ENCODE peak calls at places on chromosomes 1 and 21, in four cellular contexts. One of them, this sample, is unnamed.

GRCh38 chr1:19325958-19326747 is 14.0 kb downstream of the SLC66A1 start:
- DNase-seq in GM12865: no peak
- DNase-seq in RCC 7860: no peak
- DNase-seq in C1 segment of cervical spinal cord: no peak
- DNase-seq in this sample: no peak

GRCh38 chr1:179156026-179156425 is 73.5 kb downstream of the ABL2 start:
- DNase-seq in RCC 7860: no peak
- DNase-seq in C1 segment of cervical spinal cord: no peak
- DNase-seq in GM12865: no peak
- DNase-seq in this sample: no peak

GRCh38 chr21:46188226-46189212 is 4.3 kb upstream of the SPATC1L start:
- DNase-seq in C1 segment of cervical spinal cord: peak
- DNase-seq in RCC 7860: peak
- DNase-seq in GM12865: no peak
- DNase-seq in this sample: no peak

GRCh38 chr1:36894824-36895223 is 139.5 kb downstream of the GRIK3 start:
- DNase-seq in C1 segment of cervical spinal cord: no peak
- DNase-seq in GM12865: no peak
- DNase-seq in RCC 7860: no peak
- DNase-seq in this sample: no peak

GRCh38 chr1:188367669-188368068 is 1538.9 kb downstream of the PLA2G4A start:
- DNase-seq in C1 segment of cervical spinal cord: no peak
- DNase-seq in GM12865: no peak
- DNase-seq in RCC 7860: no peak
- DNase-seq in this sample: no peak

GRCh38 chr1:67555487-67556296 is 125.5 kb upstream of the SERBP1 start:
- DNase-seq in GM12865: no peak
- DNase-seq in RCC 7860: no peak
- DNase-seq in C1 segment of cervical spinal cord: no peak
- DNase-seq in this sample: no peak

GRCh38 chr1:152188673-152189591 is 29.9 kb upstream of the RPTN start:
- DNase-seq in RCC 7860: peak
- DNase-seq in C1 segment of cervical spinal cord: peak
- DNase-seq in GM12865: peak
- DNase-seq in this sample: peak

GRCh38 chr1:10784998-10785854 is 11.2 kb downstream of the CASZ1 start:
- DNase-seq in RCC 7860: no peak
- DNase-seq in GM12865: no peak
- DNase-seq in C1 segment of cervical spinal cord: no peak
- DNase-seq in this sample: no peak

GRCh38 chr1:67722292-67722944 is 37.4 kb downstream of the GADD45A start:
- DNase-seq in C1 segment of cervical spinal cord: no peak
- DNase-seq in RCC 7860: no peak
- DNase-seq in GM12865: no peak
- DNase-seq in this sample: no peak

GRCh38 chr1:153626929-153627796 is at the start of gene S100A13:
- DNase-seq in RCC 7860: peak
- DNase-seq in GM12865: no peak
- DNase-seq in C1 segment of cervical spinal cord: peak
- DNase-seq in this sample: no peak

GRCh38 chr1:16612332-16613172 is 812 bp downstream of the NBPF1 start:
- DNase-seq in GM12865: no peak
- DNase-seq in RCC 7860: peak
- DNase-seq in C1 segment of cervical spinal cord: peak
- DNase-seq in this sample: peak

GRCh38 chr1:212525479-212526110 is 83.0 kb upstream of the ATF3 start:
- DNase-seq in GM12865: no peak
- DNase-seq in C1 segment of cervical spinal cord: no peak
- DNase-seq in RCC 7860: peak
- DNase-seq in this sample: no peak

GRCh38 chr1:66275083-66275482 is 258.9 kb upstream of the SGIP1 start:
- DNase-seq in C1 segment of cervical spinal cord: no peak
- DNase-seq in GM12865: no peak
- DNase-seq in RCC 7860: no peak
- DNase-seq in this sample: no peak

GRCh38 chr1:29682918-29683314 is 446.6 kb downstream of the PTPRU start:
- DNase-seq in RCC 7860: no peak
- DNase-seq in C1 segment of cervical spinal cord: no peak
- DNase-seq in GM12865: no peak
- DNase-seq in this sample: no peak

GRCh38 chr1:25526753-25527152 is 16.7 kb upstream of the LDLRAP1 start:
- DNase-seq in GM12865: no peak
- DNase-seq in RCC 7860: no peak
- DNase-seq in C1 segment of cervical spinal cord: no peak
- DNase-seq in this sample: no peak

GRCh38 chr1:12177999-12178441 is 11.2 kb downstream of the TNFRSF1B start:
- DNase-seq in RCC 7860: peak
- DNase-seq in C1 segment of cervical spinal cord: no peak
- DNase-seq in GM12865: no peak
- DNase-seq in this sample: no peak